ENCODE peak calls at places on chromosomes 3 and 15, in nine cellular contexts. G is esophagus squamous epithelium; S is brain microvascular endothelial cell; N is activated T-cell treated with anti-CD3 and anti-CD28 coated beads, Interleukin-2, amount 50 U/mL, for 4 hours; A is activated naive CD4-positive, alpha-beta T cell treated with Interleukin-2 at 50 U/mL for 16 hours; C is RPMI8226; R is endothelial cell; H is cardiac muscle cell; V is globus pallidus. Z is an unnamed sample.
A peak's percentile ranks its signal among the peaks of the same experiment; 100 is the strongest.

GRCh38 chr3:183448369-183449128 is 20.1 kb upstream of the MCF2L2 start:
- DNase-seq in G (no peak), S (no peak), N (no peak), A (no peak), C (no peak), R (no peak), H (no peak), V (peak; percentile 18), Z (no peak)

GRCh38 chr3:184788751-184789150 is 23.2 kb upstream of the VPS8 start:
- DNase-seq in G (no peak), S (no peak), N (no peak), A (no peak), C (no peak), R (no peak), H (no peak), V (no peak), Z (no peak)

GRCh38 chr3:15979490-15979889 is 181.7 kb upstream of the ANKRD28 start:
- DNase-seq in G (no peak), S (no peak), N (no peak), A (no peak), C (peak; percentile 24), R (no peak), H (no peak), V (no peak), Z (peak; percentile 48)

GRCh38 chr3:67198374-67198773 is 200.3 kb downstream of the KBTBD8 start:
- DNase-seq in G (no peak), S (no peak), N (no peak), A (no peak), C (no peak), R (no peak), H (no peak), V (no peak), Z (no peak)

GRCh38 chr3:56928379-56929068 is 126.8 kb upstream of the ARHGEF3 start:
- DNase-seq in G (no peak), S (peak; percentile 32), N (no peak), A (no peak), C (peak; percentile 38), R (no peak), H (peak; percentile 60), V (no peak), Z (peak; percentile 80)

GRCh38 chr3:127406309-127407025 is 118.6 kb upstream of the PRR20G start:
- DNase-seq in G (no peak), S (no peak), N (no peak), A (no peak), C (peak; percentile 63), R (no peak), H (peak; percentile 11), V (no peak), Z (peak; percentile 20)

GRCh38 chr3:13013994-13014754 is 59.1 kb downstream of the IQSEC1 start:
- DNase-seq in G (no peak), S (no peak), N (peak; percentile 39), A (peak; percentile 61), C (peak; percentile 50), R (no peak), H (no peak), V (no peak), Z (no peak)

GRCh38 chr15:63079938-63080626 is 37.5 kb downstream of the TPM1 start:
- DNase-seq in G (no peak), S (peak; percentile 53), N (no peak), A (no peak), C (no peak), R (no peak), H (no peak), V (no peak), Z (no peak)

GRCh38 chr3:158539414-158540014 is 31.5 kb upstream of the MLF1 start:
- DNase-seq in G (no peak), S (peak; percentile 45), N (peak; percentile 7), A (peak; percentile 28), C (peak; percentile 73), R (peak; percentile 47), H (peak; percentile 74), V (peak; percentile 11), Z (peak; percentile 32)

GRCh38 chr15:51133140-51133630 is 38.5 kb upstream of the TNFAIP8L3 start:
- DNase-seq in G (no peak), S (no peak), N (no peak), A (no peak), C (no peak), R (no peak), H (no peak), V (no peak), Z (no peak)

GRCh38 chr15:80217327-80217900 is 34.6 kb downstream of the CTXND1 start:
- DNase-seq in G (no peak), S (no peak), N (no peak), A (no peak), C (no peak), R (no peak), H (no peak), V (no peak), Z (no peak)

GRCh38 chr3:194270627-194271458 is 80.3 kb downstream of the CPN2 start:
- DNase-seq in G (no peak), S (no peak), N (no peak), A (no peak), C (no peak), R (no peak), H (peak; percentile 75), V (peak; percentile 99), Z (no peak)

GRCh38 chr3:194327030-194327413 is 24.1 kb downstream of the CPN2 start:
- DNase-seq in G (no peak), S (no peak), N (no peak), A (no peak), C (no peak), R (no peak), H (no peak), V (no peak), Z (no peak)

GRCh38 chr3:187020376-187020775 is 90.0 kb downstream of the ST6GAL1 start:
- DNase-seq in G (no peak), S (no peak), N (no peak), A (no peak), C (no peak), R (no peak), H (no peak), V (no peak), Z (no peak)

GRCh38 chr3:21703291-21703690 is 47.7 kb downstream of the ZNF385D start:
- DNase-seq in G (no peak), S (no peak), N (no peak), A (no peak), C (no peak), R (no peak), H (no peak), V (no peak), Z (no peak)

GRCh38 chr3:188832961-188833615 is 338.7 kb upstream of the TPRG1 start:
- DNase-seq in G (no peak), S (no peak), N (no peak), A (no peak), C (no peak), R (no peak), H (peak; percentile 41), V (no peak), Z (no peak)

GRCh38 chr15:77688270-77689058 is 55.8 kb upstream of the LINGO1 start:
- DNase-seq in G (no peak), S (no peak), N (no peak), A (no peak), C (no peak), R (no peak), H (peak; percentile 48), V (no peak), Z (no peak)

GRCh38 chr3:124033360-124034015 is 41.6 kb upstream of the ROPN1 start:
- DNase-seq in G (no peak), S (no peak), N (peak; percentile 4), A (no peak), C (no peak), R (no peak), H (no peak), V (no peak), Z (peak; percentile 48)

GRCh38 chr15:73704869-73705645 is 20.9 kb downstream of the CD276 start:
- DNase-seq in G (peak; percentile 2), S (peak; percentile 28), N (peak; percentile 57), A (peak; percentile 66), C (peak; percentile 90), R (peak; percentile 73), H (peak; percentile 61), V (no peak), Z (peak; percentile 76)

GRCh38 chr15:31338879-31339557 is 12.4 kb downstream of the KLF13 start:
- DNase-seq in G (no peak), S (peak; percentile 88), N (no peak), A (peak; percentile 49), C (peak; percentile 54), R (no peak), H (peak; percentile 86), V (peak; percentile 63), Z (peak; percentile 54)

GRCh38 chr3:59422312-59422711 is 372.5 kb upstream of the CFAP20DC start:
- DNase-seq in G (no peak), S (peak; percentile 61), N (no peak), A (no peak), C (no peak), R (no peak), H (no peak), V (no peak), Z (no peak)

GRCh38 chr15:44676676-44677075 is 13.2 kb upstream of the SPG11 start:
- DNase-seq in G (no peak), S (no peak), N (no peak), A (peak; percentile 47), C (no peak), R (no peak), H (no peak), V (no peak), Z (no peak)

GRCh38 chr3:138188013-138188352 is 882 bp downstream of the ARMC8 start:
- DNase-seq in G (no peak), S (no peak), N (no peak), A (no peak), C (peak; percentile 53), R (no peak), H (peak; percentile 79), V (no peak), Z (no peak)

GRCh38 chr15:27398631-27399030 is 427.6 kb downstream of the GABRG3 start:
- DNase-seq in G (no peak), S (no peak), N (no peak), A (no peak), C (no peak), R (no peak), H (no peak), V (no peak), Z (peak; percentile 12)

GRCh38 chr15:62241135-62241770 is 76.2 kb upstream of the C2CD4B start:
- DNase-seq in G (no peak), S (peak; percentile 3), N (no peak), A (no peak), C (peak; percentile 44), R (peak; percentile 55), H (peak; percentile 10), V (no peak), Z (peak; percentile 39)

GRCh38 chr3:25338158-25338725 is 89.8 kb upstream of the RARB start:
- DNase-seq in G (no peak), S (no peak), N (no peak), A (no peak), C (no peak), R (no peak), H (no peak), V (no peak), Z (no peak)

GRCh38 chr15:45083223-45083622 is 30.7 kb downstream of the DUOX2 start:
- DNase-seq in G (no peak), S (no peak), N (no peak), A (no peak), C (no peak), R (no peak), H (no peak), V (no peak), Z (no peak)

GRCh38 chr3:126934149-126934548 is 48.8 kb upstream of the PLXNA1 start:
- DNase-seq in G (no peak), S (peak; percentile 57), N (no peak), A (no peak), C (no peak), R (no peak), H (no peak), V (no peak), Z (no peak)

GRCh38 chr3:182717216-182717615 is 76.1 kb upstream of the ATP11B start:
- DNase-seq in G (no peak), S (no peak), N (no peak), A (no peak), C (peak; percentile 91), R (no peak), H (no peak), V (no peak), Z (no peak)

GRCh38 chr15:25557916-25558315 is 119.1 kb upstream of the UBE3A start:
- DNase-seq in G (no peak), S (no peak), N (no peak), A (no peak), C (no peak), R (no peak), H (no peak), V (no peak), Z (no peak)

GRCh38 chr15:26757156-26757555 is 15.7 kb downstream of the GABRB3 start:
- DNase-seq in G (no peak), S (no peak), N (no peak), A (no peak), C (no peak), R (no peak), H (no peak), V (no peak), Z (no peak)

Z was measured in NCI-H524.